ENCODE peak calls at places on chromosomes 13 and 19, in five cellular contexts. One of them, this sample, is unnamed.

GRCh38 chr19:14369399-14370168 is 11.7 kb upstream of the ADGRE5 start:
- DNase-seq in BE2C: no peak
- DNase-seq in iris pigment epithelial cell: no peak
- DNase-seq in H9: no peak
- DNase-seq in AG04450: no peak
- DNase-seq in this sample: no peak

GRCh38 chr19:10552596-10553053 is 8.9 kb downstream of the ATG4D start:
- DNase-seq in BE2C: peak
- DNase-seq in iris pigment epithelial cell: peak
- DNase-seq in H9: peak
- DNase-seq in AG04450: no peak
- DNase-seq in this sample: peak

GRCh38 chr19:2321565-2322283 is 6.7 kb downstream of the LSM7 start:
- DNase-seq in BE2C: no peak
- DNase-seq in iris pigment epithelial cell: no peak
- DNase-seq in H9: no peak
- DNase-seq in AG04450: no peak
- DNase-seq in this sample: no peak

GRCh38 chr13:63567031-63567430 is 2151.4 kb upstream of the PCDH20 start:
- DNase-seq in BE2C: no peak
- DNase-seq in iris pigment epithelial cell: no peak
- DNase-seq in H9: no peak
- DNase-seq in AG04450: no peak
- DNase-seq in this sample: no peak

GRCh38 chr19:5691205-5691929 is 1.3 kb downstream of the RPL36 start:
- DNase-seq in BE2C: peak
- DNase-seq in iris pigment epithelial cell: peak
- DNase-seq in H9: peak
- DNase-seq in AG04450: no peak
- DNase-seq in this sample: peak

GRCh38 chr19:36915992-36916830 is at the start of the genes ZNF568 and ZNF829:
- DNase-seq in BE2C: peak
- DNase-seq in iris pigment epithelial cell: peak
- DNase-seq in H9: peak
- DNase-seq in AG04450: peak
- DNase-seq in this sample: peak

GRCh38 chr19:7970716-7971448 is 27.4 kb upstream of the TIMM44 start:
- DNase-seq in BE2C: peak
- DNase-seq in iris pigment epithelial cell: peak
- DNase-seq in H9: peak
- DNase-seq in AG04450: no peak
- DNase-seq in this sample: peak

GRCh38 chr19:4600893-4601292 is 38.4 kb upstream of the TNFAIP8L1 start:
- DNase-seq in BE2C: no peak
- DNase-seq in iris pigment epithelial cell: no peak
- DNase-seq in H9: no peak
- DNase-seq in AG04450: no peak
- DNase-seq in this sample: no peak

GRCh38 chr19:46412034-46412982 is 1.1 kb downstream of the CCDC8 start:
- DNase-seq in BE2C: no peak
- DNase-seq in iris pigment epithelial cell: no peak
- DNase-seq in H9: peak
- DNase-seq in AG04450: no peak
- DNase-seq in this sample: peak

GRCh38 chr19:38849746-38850230 is at the start of gene HNRNPL:
- DNase-seq in BE2C: peak
- DNase-seq in iris pigment epithelial cell: no peak
- DNase-seq in H9: no peak
- DNase-seq in AG04450: no peak
- DNase-seq in this sample: peak

GRCh38 chr19:23699521-23699860 is 12.5 kb upstream of the ZNF675 start:
- DNase-seq in BE2C: no peak
- DNase-seq in iris pigment epithelial cell: no peak
- DNase-seq in H9: no peak
- DNase-seq in AG04450: no peak
- DNase-seq in this sample: no peak

GRCh38 chr13:79589605-79590511 is 108.9 kb downstream of the NDFIP2 start:
- DNase-seq in BE2C: no peak
- DNase-seq in iris pigment epithelial cell: no peak
- DNase-seq in H9: no peak
- DNase-seq in AG04450: no peak
- DNase-seq in this sample: no peak

GRCh38 chr13:114063545-114064515 is 68.6 kb downstream of the RASA3 start:
- DNase-seq in BE2C: no peak
- DNase-seq in iris pigment epithelial cell: peak
- DNase-seq in H9: no peak
- DNase-seq in AG04450: no peak
- DNase-seq in this sample: no peak

GRCh38 chr19:17303940-17304267 is 679 bp upstream of the ABHD8 start:
- DNase-seq in BE2C: no peak
- DNase-seq in iris pigment epithelial cell: no peak
- DNase-seq in H9: no peak
- DNase-seq in AG04450: no peak
- DNase-seq in this sample: no peak

GRCh38 chr19:58093071-58093470 is 5.0 kb downstream of the ZSCAN18 start:
- DNase-seq in BE2C: no peak
- DNase-seq in iris pigment epithelial cell: no peak
- DNase-seq in H9: no peak
- DNase-seq in AG04450: no peak
- DNase-seq in this sample: no peak

GRCh38 chr13:47835470-47836228 is 165.4 kb downstream of the SUCLA2 start:
- DNase-seq in BE2C: no peak
- DNase-seq in iris pigment epithelial cell: no peak
- DNase-seq in H9: no peak
- DNase-seq in AG04450: no peak
- DNase-seq in this sample: no peak

GRCh38 chr13:29887651-29888050 is 37.2 kb upstream of the UBL3 start:
- DNase-seq in BE2C: no peak
- DNase-seq in iris pigment epithelial cell: no peak
- DNase-seq in H9: no peak
- DNase-seq in AG04450: no peak
- DNase-seq in this sample: no peak

GRCh38 chr19:7863157-7863970 is 10.8 kb downstream of the PRR36 start:
- DNase-seq in BE2C: peak
- DNase-seq in iris pigment epithelial cell: no peak
- DNase-seq in H9: peak
- DNase-seq in AG04450: no peak
- DNase-seq in this sample: peak

GRCh38 chr19:6527893-6528543 is 2.8 kb upstream of the TNFSF9 start:
- DNase-seq in BE2C: no peak
- DNase-seq in iris pigment epithelial cell: no peak
- DNase-seq in H9: no peak
- DNase-seq in AG04450: no peak
- DNase-seq in this sample: peak

GRCh38 chr19:30564551-30565011 is 192.4 kb downstream of the ZNF536 start:
- DNase-seq in BE2C: no peak
- DNase-seq in iris pigment epithelial cell: no peak
- DNase-seq in H9: peak
- DNase-seq in AG04450: no peak
- DNase-seq in this sample: peak

GRCh38 chr19:50882188-50882587 is 8.9 kb downstream of the KLK2 start:
- DNase-seq in BE2C: no peak
- DNase-seq in iris pigment epithelial cell: no peak
- DNase-seq in H9: no peak
- DNase-seq in AG04450: no peak
- DNase-seq in this sample: no peak

GRCh38 chr19:46718157-46718933 is 1.4 kb upstream of the PRKD2 start:
- DNase-seq in BE2C: no peak
- DNase-seq in iris pigment epithelial cell: peak
- DNase-seq in H9: peak
- DNase-seq in AG04450: no peak
- DNase-seq in this sample: peak

GRCh38 chr13:21957833-21958232 is 287.0 kb downstream of the FGF9 start:
- DNase-seq in BE2C: no peak
- DNase-seq in iris pigment epithelial cell: no peak
- DNase-seq in H9: no peak
- DNase-seq in AG04450: peak
- DNase-seq in this sample: no peak

GRCh38 chr19:35459414-35460082 is 11.5 kb downstream of the FFAR2 start:
- DNase-seq in BE2C: no peak
- DNase-seq in iris pigment epithelial cell: peak
- DNase-seq in H9: no peak
- DNase-seq in AG04450: no peak
- DNase-seq in this sample: no peak

GRCh38 chr13:39016789-39017188 is 21.1 kb downstream of the PROSER1 start:
- DNase-seq in BE2C: peak
- DNase-seq in iris pigment epithelial cell: peak
- DNase-seq in H9: no peak
- DNase-seq in AG04450: no peak
- DNase-seq in this sample: peak

GRCh38 chr13:98576215-98576945 is 527 bp downstream of the STK24 start:
- DNase-seq in BE2C: peak
- DNase-seq in iris pigment epithelial cell: no peak
- DNase-seq in H9: no peak
- DNase-seq in AG04450: no peak
- DNase-seq in this sample: peak

GRCh38 chr19:39426170-39426569 is 9.6 kb downstream of the RPS16 start:
- DNase-seq in BE2C: no peak
- DNase-seq in iris pigment epithelial cell: no peak
- DNase-seq in H9: no peak
- DNase-seq in AG04450: no peak
- DNase-seq in this sample: peak

GRCh38 chr19:4391701-4392543 is 8.4 kb downstream of the SH3GL1 start:
- DNase-seq in BE2C: no peak
- DNase-seq in iris pigment epithelial cell: peak
- DNase-seq in H9: no peak
- DNase-seq in AG04450: no peak
- DNase-seq in this sample: peak

GRCh38 chr19:1315470-1316166 is 29.9 kb downstream of the EFNA2 start:
- DNase-seq in BE2C: peak
- DNase-seq in iris pigment epithelial cell: peak
- DNase-seq in H9: peak
- DNase-seq in AG04450: no peak
- DNase-seq in this sample: peak

GRCh38 chr13:72246396-72246795 is 379.4 kb upstream of the DACH1 start:
- DNase-seq in BE2C: no peak
- DNase-seq in iris pigment epithelial cell: peak
- DNase-seq in H9: no peak
- DNase-seq in AG04450: no peak
- DNase-seq in this sample: no peak

GRCh38 chr19:48094843-48095203 is 15.8 kb downstream of the PLA2G4C start:
- DNase-seq in BE2C: no peak
- DNase-seq in iris pigment epithelial cell: no peak
- DNase-seq in H9: no peak
- DNase-seq in AG04450: no peak
- DNase-seq in this sample: no peak

GRCh38 chr13:50611117-50611781 is 232.2 kb downstream of the DLEU7 start:
- DNase-seq in BE2C: no peak
- DNase-seq in iris pigment epithelial cell: no peak
- DNase-seq in H9: no peak
- DNase-seq in AG04450: no peak
- DNase-seq in this sample: no peak

GRCh38 chr19:50417138-50417849 is 1.4 kb upstream of the SPIB start:
- DNase-seq in BE2C: no peak
- DNase-seq in iris pigment epithelial cell: no peak
- DNase-seq in H9: peak
- DNase-seq in AG04450: no peak
- DNase-seq in this sample: peak

This sample was measured in H7.